ENCODE peak calls at places on chromosomes 12 and 14, in eight cellular contexts. One of them, this sample, is unnamed.

GRCh38 chr14:69042309-69043006 is 63.4 kb upstream of the ACTN1 start:
- DNase-seq in left ventricle myocardium superior: no peak
- DNase-seq in AG08396: no peak
- DNase-seq in activated T-helper 9 cell treated with anti-CD3 and anti-CD28 coated beads, Interleukin-2, amount 50 U/mL, for 16 hours: no peak
- DNase-seq in psoas muscle: no peak
- DNase-seq in stimulated activated CD4-positive, alpha-beta T cell treated with anti-CD3 and anti-CD28 coated beads, TNF-alpha, amount 100 ng/mL, for 24 hours: no peak
- DNase-seq in T1000: no peak
- DNase-seq in heart right ventricle: no peak
- DNase-seq in this sample: no peak

GRCh38 chr14:64196668-64197411 is 97.3 kb downstream of the ESR2 start:
- DNase-seq in left ventricle myocardium superior: peak; percentile 75
- DNase-seq in psoas muscle: no peak
- DNase-seq in activated T-helper 9 cell treated with anti-CD3 and anti-CD28 coated beads, Interleukin-2, amount 50 U/mL, for 16 hours: no peak
- DNase-seq in stimulated activated CD4-positive, alpha-beta T cell treated with anti-CD3 and anti-CD28 coated beads, TNF-alpha, amount 100 ng/mL, for 24 hours: no peak
- DNase-seq in heart right ventricle: peak; percentile 64
- DNase-seq in AG08396: peak; percentile 67
- DNase-seq in T1000: no peak
- DNase-seq in this sample: peak; percentile 29

GRCh38 chr12:56831936-56832335 is 68.8 kb downstream of the HSD17B6 start:
- DNase-seq in AG08396: no peak
- DNase-seq in heart right ventricle: no peak
- DNase-seq in stimulated activated CD4-positive, alpha-beta T cell treated with anti-CD3 and anti-CD28 coated beads, TNF-alpha, amount 100 ng/mL, for 24 hours: no peak
- DNase-seq in activated T-helper 9 cell treated with anti-CD3 and anti-CD28 coated beads, Interleukin-2, amount 50 U/mL, for 16 hours: no peak
- DNase-seq in left ventricle myocardium superior: no peak
- DNase-seq in psoas muscle: no peak
- DNase-seq in T1000: no peak
- DNase-seq in this sample: no peak

GRCh38 chr14:94648801-94649200 is 36.6 kb downstream of the SERPINA3 start:
- DNase-seq in AG08396: no peak
- DNase-seq in left ventricle myocardium superior: no peak
- DNase-seq in psoas muscle: no peak
- DNase-seq in heart right ventricle: no peak
- DNase-seq in T1000: no peak
- DNase-seq in stimulated activated CD4-positive, alpha-beta T cell treated with anti-CD3 and anti-CD28 coated beads, TNF-alpha, amount 100 ng/mL, for 24 hours: no peak
- DNase-seq in activated T-helper 9 cell treated with anti-CD3 and anti-CD28 coated beads, Interleukin-2, amount 50 U/mL, for 16 hours: no peak
- DNase-seq in this sample: no peak

GRCh38 chr12:12282761-12283160 is 15.9 kb upstream of the LRP6 start:
- DNase-seq in activated T-helper 9 cell treated with anti-CD3 and anti-CD28 coated beads, Interleukin-2, amount 50 U/mL, for 16 hours: no peak
- DNase-seq in AG08396: peak; percentile 43
- DNase-seq in heart right ventricle: no peak
- DNase-seq in stimulated activated CD4-positive, alpha-beta T cell treated with anti-CD3 and anti-CD28 coated beads, TNF-alpha, amount 100 ng/mL, for 24 hours: no peak
- DNase-seq in left ventricle myocardium superior: no peak
- DNase-seq in psoas muscle: no peak
- DNase-seq in T1000: no peak
- DNase-seq in this sample: no peak

GRCh38 chr12:70691018-70691672 is 53.9 kb upstream of the PTPRB start:
- DNase-seq in activated T-helper 9 cell treated with anti-CD3 and anti-CD28 coated beads, Interleukin-2, amount 50 U/mL, for 16 hours: no peak
- DNase-seq in T1000: no peak
- DNase-seq in heart right ventricle: no peak
- DNase-seq in left ventricle myocardium superior: no peak
- DNase-seq in AG08396: no peak
- DNase-seq in psoas muscle: no peak
- DNase-seq in stimulated activated CD4-positive, alpha-beta T cell treated with anti-CD3 and anti-CD28 coated beads, TNF-alpha, amount 100 ng/mL, for 24 hours: no peak
- DNase-seq in this sample: no peak

GRCh38 chr12:127685476-127686234 is 581.3 kb upstream of the TMEM132C start:
- DNase-seq in activated T-helper 9 cell treated with anti-CD3 and anti-CD28 coated beads, Interleukin-2, amount 50 U/mL, for 16 hours: no peak
- DNase-seq in heart right ventricle: no peak
- DNase-seq in T1000: no peak
- DNase-seq in AG08396: no peak
- DNase-seq in left ventricle myocardium superior: no peak
- DNase-seq in stimulated activated CD4-positive, alpha-beta T cell treated with anti-CD3 and anti-CD28 coated beads, TNF-alpha, amount 100 ng/mL, for 24 hours: no peak
- DNase-seq in psoas muscle: no peak
- DNase-seq in this sample: no peak

GRCh38 chr14:104723651-104724406 is at the start of gene ADSS1:
- DNase-seq in activated T-helper 9 cell treated with anti-CD3 and anti-CD28 coated beads, Interleukin-2, amount 50 U/mL, for 16 hours: peak; percentile 41
- DNase-seq in heart right ventricle: peak; percentile 81
- DNase-seq in AG08396: peak; percentile 92
- DNase-seq in T1000: peak; percentile 42
- DNase-seq in psoas muscle: peak; percentile 78
- DNase-seq in left ventricle myocardium superior: peak; percentile 89
- DNase-seq in stimulated activated CD4-positive, alpha-beta T cell treated with anti-CD3 and anti-CD28 coated beads, TNF-alpha, amount 100 ng/mL, for 24 hours: peak; percentile 15
- DNase-seq in this sample: no peak

GRCh38 chr14:58656671-58657411 is 19.1 kb downstream of the DACT1 start:
- DNase-seq in stimulated activated CD4-positive, alpha-beta T cell treated with anti-CD3 and anti-CD28 coated beads, TNF-alpha, amount 100 ng/mL, for 24 hours: no peak
- DNase-seq in T1000: no peak
- DNase-seq in psoas muscle: no peak
- DNase-seq in heart right ventricle: no peak
- DNase-seq in left ventricle myocardium superior: no peak
- DNase-seq in AG08396: no peak
- DNase-seq in activated T-helper 9 cell treated with anti-CD3 and anti-CD28 coated beads, Interleukin-2, amount 50 U/mL, for 16 hours: no peak
- DNase-seq in this sample: no peak

GRCh38 chr12:57268264-57268663 is 17.3 kb upstream of the STAC3 start:
- DNase-seq in AG08396: no peak
- DNase-seq in T1000: no peak
- DNase-seq in psoas muscle: no peak
- DNase-seq in activated T-helper 9 cell treated with anti-CD3 and anti-CD28 coated beads, Interleukin-2, amount 50 U/mL, for 16 hours: no peak
- DNase-seq in heart right ventricle: no peak
- DNase-seq in left ventricle myocardium superior: no peak
- DNase-seq in stimulated activated CD4-positive, alpha-beta T cell treated with anti-CD3 and anti-CD28 coated beads, TNF-alpha, amount 100 ng/mL, for 24 hours: no peak
- DNase-seq in this sample: no peak

GRCh38 chr14:69459122-69459521 is 25.4 kb upstream of the PLEKHD1 start:
- DNase-seq in left ventricle myocardium superior: no peak
- DNase-seq in heart right ventricle: no peak
- DNase-seq in stimulated activated CD4-positive, alpha-beta T cell treated with anti-CD3 and anti-CD28 coated beads, TNF-alpha, amount 100 ng/mL, for 24 hours: no peak
- DNase-seq in T1000: no peak
- DNase-seq in activated T-helper 9 cell treated with anti-CD3 and anti-CD28 coated beads, Interleukin-2, amount 50 U/mL, for 16 hours: no peak
- DNase-seq in psoas muscle: no peak
- DNase-seq in AG08396: no peak
- DNase-seq in this sample: no peak

GRCh38 chr12:84912191-84913142 is at the start of gene SLC6A15:
- DNase-seq in heart right ventricle: no peak
- DNase-seq in stimulated activated CD4-positive, alpha-beta T cell treated with anti-CD3 and anti-CD28 coated beads, TNF-alpha, amount 100 ng/mL, for 24 hours: no peak
- DNase-seq in activated T-helper 9 cell treated with anti-CD3 and anti-CD28 coated beads, Interleukin-2, amount 50 U/mL, for 16 hours: no peak
- DNase-seq in psoas muscle: peak; percentile 24
- DNase-seq in AG08396: peak; percentile 45
- DNase-seq in T1000: peak; percentile 78
- DNase-seq in left ventricle myocardium superior: peak; percentile 36
- DNase-seq in this sample: peak; percentile 88

GRCh38 chr12:263574-263973 is 938 bp upstream of the SLC6A13 start:
- DNase-seq in psoas muscle: no peak
- DNase-seq in T1000: no peak
- DNase-seq in heart right ventricle: no peak
- DNase-seq in stimulated activated CD4-positive, alpha-beta T cell treated with anti-CD3 and anti-CD28 coated beads, TNF-alpha, amount 100 ng/mL, for 24 hours: no peak
- DNase-seq in left ventricle myocardium superior: no peak
- DNase-seq in activated T-helper 9 cell treated with anti-CD3 and anti-CD28 coated beads, Interleukin-2, amount 50 U/mL, for 16 hours: no peak
- DNase-seq in AG08396: no peak
- DNase-seq in this sample: no peak

GRCh38 chr14:55884819-55885218 is 233.4 kb upstream of the PELI2 start:
- DNase-seq in AG08396: no peak
- DNase-seq in psoas muscle: no peak
- DNase-seq in heart right ventricle: no peak
- DNase-seq in left ventricle myocardium superior: no peak
- DNase-seq in T1000: no peak
- DNase-seq in activated T-helper 9 cell treated with anti-CD3 and anti-CD28 coated beads, Interleukin-2, amount 50 U/mL, for 16 hours: no peak
- DNase-seq in stimulated activated CD4-positive, alpha-beta T cell treated with anti-CD3 and anti-CD28 coated beads, TNF-alpha, amount 100 ng/mL, for 24 hours: no peak
- DNase-seq in this sample: no peak

GRCh38 chr14:28772613-28773012 is 6.0 kb downstream of the FOXG1 start:
- DNase-seq in psoas muscle: no peak
- DNase-seq in AG08396: no peak
- DNase-seq in T1000: no peak
- DNase-seq in heart right ventricle: no peak
- DNase-seq in left ventricle myocardium superior: no peak
- DNase-seq in activated T-helper 9 cell treated with anti-CD3 and anti-CD28 coated beads, Interleukin-2, amount 50 U/mL, for 16 hours: no peak
- DNase-seq in stimulated activated CD4-positive, alpha-beta T cell treated with anti-CD3 and anti-CD28 coated beads, TNF-alpha, amount 100 ng/mL, for 24 hours: no peak
- DNase-seq in this sample: peak; percentile 90

GRCh38 chr12:103640831-103641230 is 53.8 kb downstream of the STAB2 start:
- DNase-seq in heart right ventricle: no peak
- DNase-seq in left ventricle myocardium superior: no peak
- DNase-seq in AG08396: no peak
- DNase-seq in activated T-helper 9 cell treated with anti-CD3 and anti-CD28 coated beads, Interleukin-2, amount 50 U/mL, for 16 hours: no peak
- DNase-seq in psoas muscle: no peak
- DNase-seq in stimulated activated CD4-positive, alpha-beta T cell treated with anti-CD3 and anti-CD28 coated beads, TNF-alpha, amount 100 ng/mL, for 24 hours: no peak
- DNase-seq in T1000: no peak
- DNase-seq in this sample: no peak

GRCh38 chr12:28130234-28130624 is 60.0 kb upstream of the CCDC91 start:
- DNase-seq in AG08396: no peak
- DNase-seq in activated T-helper 9 cell treated with anti-CD3 and anti-CD28 coated beads, Interleukin-2, amount 50 U/mL, for 16 hours: no peak
- DNase-seq in heart right ventricle: no peak
- DNase-seq in psoas muscle: no peak
- DNase-seq in left ventricle myocardium superior: no peak
- DNase-seq in stimulated activated CD4-positive, alpha-beta T cell treated with anti-CD3 and anti-CD28 coated beads, TNF-alpha, amount 100 ng/mL, for 24 hours: no peak
- DNase-seq in T1000: no peak
- DNase-seq in this sample: no peak

GRCh38 chr12:100295764-100296555 is 29.0 kb downstream of the SCYL2 start:
- DNase-seq in psoas muscle: no peak
- DNase-seq in T1000: no peak
- DNase-seq in stimulated activated CD4-positive, alpha-beta T cell treated with anti-CD3 and anti-CD28 coated beads, TNF-alpha, amount 100 ng/mL, for 24 hours: no peak
- DNase-seq in activated T-helper 9 cell treated with anti-CD3 and anti-CD28 coated beads, Interleukin-2, amount 50 U/mL, for 16 hours: no peak
- DNase-seq in AG08396: peak; percentile 40
- DNase-seq in left ventricle myocardium superior: no peak
- DNase-seq in heart right ventricle: no peak
- DNase-seq in this sample: no peak

GRCh38 chr12:6925239-6925542 is 2.6 kb upstream of the ATN1 start:
- DNase-seq in T1000: no peak
- DNase-seq in heart right ventricle: no peak
- DNase-seq in AG08396: no peak
- DNase-seq in activated T-helper 9 cell treated with anti-CD3 and anti-CD28 coated beads, Interleukin-2, amount 50 U/mL, for 16 hours: no peak
- DNase-seq in left ventricle myocardium superior: no peak
- DNase-seq in stimulated activated CD4-positive, alpha-beta T cell treated with anti-CD3 and anti-CD28 coated beads, TNF-alpha, amount 100 ng/mL, for 24 hours: no peak
- DNase-seq in psoas muscle: no peak
- DNase-seq in this sample: no peak

GRCh38 chr12:22858849-22859569 is 234.0 kb downstream of the ETNK1 start:
- DNase-seq in activated T-helper 9 cell treated with anti-CD3 and anti-CD28 coated beads, Interleukin-2, amount 50 U/mL, for 16 hours: no peak
- DNase-seq in left ventricle myocardium superior: no peak
- DNase-seq in stimulated activated CD4-positive, alpha-beta T cell treated with anti-CD3 and anti-CD28 coated beads, TNF-alpha, amount 100 ng/mL, for 24 hours: no peak
- DNase-seq in psoas muscle: no peak
- DNase-seq in AG08396: peak; percentile 11
- DNase-seq in T1000: no peak
- DNase-seq in heart right ventricle: no peak
- DNase-seq in this sample: no peak

GRCh38 chr12:60205500-60205899 is 609.7 kb downstream of the SLC16A7 start:
- DNase-seq in heart right ventricle: no peak
- DNase-seq in activated T-helper 9 cell treated with anti-CD3 and anti-CD28 coated beads, Interleukin-2, amount 50 U/mL, for 16 hours: no peak
- DNase-seq in psoas muscle: no peak
- DNase-seq in left ventricle myocardium superior: no peak
- DNase-seq in T1000: no peak
- DNase-seq in stimulated activated CD4-positive, alpha-beta T cell treated with anti-CD3 and anti-CD28 coated beads, TNF-alpha, amount 100 ng/mL, for 24 hours: no peak
- DNase-seq in AG08396: peak; percentile 3
- DNase-seq in this sample: peak; percentile 42

GRCh38 chr14:54709867-54710266 is 142.9 kb downstream of the SAMD4A start:
- DNase-seq in left ventricle myocardium superior: no peak
- DNase-seq in psoas muscle: no peak
- DNase-seq in stimulated activated CD4-positive, alpha-beta T cell treated with anti-CD3 and anti-CD28 coated beads, TNF-alpha, amount 100 ng/mL, for 24 hours: no peak
- DNase-seq in heart right ventricle: no peak
- DNase-seq in T1000: no peak
- DNase-seq in activated T-helper 9 cell treated with anti-CD3 and anti-CD28 coated beads, Interleukin-2, amount 50 U/mL, for 16 hours: no peak
- DNase-seq in AG08396: no peak
- DNase-seq in this sample: no peak

GRCh38 chr14:50232276-50232642 is 881 bp upstream of the SOS2 start:
- DNase-seq in psoas muscle: no peak
- DNase-seq in AG08396: no peak
- DNase-seq in activated T-helper 9 cell treated with anti-CD3 and anti-CD28 coated beads, Interleukin-2, amount 50 U/mL, for 16 hours: no peak
- DNase-seq in heart right ventricle: no peak
- DNase-seq in left ventricle myocardium superior: no peak
- DNase-seq in stimulated activated CD4-positive, alpha-beta T cell treated with anti-CD3 and anti-CD28 coated beads, TNF-alpha, amount 100 ng/mL, for 24 hours: no peak
- DNase-seq in T1000: no peak
- DNase-seq in this sample: no peak

GRCh38 chr12:14843425-14843887 is at the start of gene ART4:
- DNase-seq in left ventricle myocardium superior: peak; percentile 73
- DNase-seq in heart right ventricle: peak; percentile 36
- DNase-seq in AG08396: no peak
- DNase-seq in T1000: no peak
- DNase-seq in psoas muscle: peak; percentile 15
- DNase-seq in stimulated activated CD4-positive, alpha-beta T cell treated with anti-CD3 and anti-CD28 coated beads, TNF-alpha, amount 100 ng/mL, for 24 hours: no peak
- DNase-seq in activated T-helper 9 cell treated with anti-CD3 and anti-CD28 coated beads, Interleukin-2, amount 50 U/mL, for 16 hours: no peak
- DNase-seq in this sample: no peak

GRCh38 chr14:90815567-90815816 is 738 bp downstream of the TTC7B start:
- DNase-seq in heart right ventricle: no peak
- DNase-seq in psoas muscle: no peak
- DNase-seq in AG08396: peak; percentile 45
- DNase-seq in left ventricle myocardium superior: no peak
- DNase-seq in stimulated activated CD4-positive, alpha-beta T cell treated with anti-CD3 and anti-CD28 coated beads, TNF-alpha, amount 100 ng/mL, for 24 hours: no peak
- DNase-seq in T1000: no peak
- DNase-seq in activated T-helper 9 cell treated with anti-CD3 and anti-CD28 coated beads, Interleukin-2, amount 50 U/mL, for 16 hours: no peak
- DNase-seq in this sample: no peak

GRCh38 chr14:99476864-99477263 is 3.8 kb downstream of the SETD3 start:
- DNase-seq in heart right ventricle: no peak
- DNase-seq in left ventricle myocardium superior: no peak
- DNase-seq in T1000: no peak
- DNase-seq in psoas muscle: no peak
- DNase-seq in activated T-helper 9 cell treated with anti-CD3 and anti-CD28 coated beads, Interleukin-2, amount 50 U/mL, for 16 hours: no peak
- DNase-seq in AG08396: no peak
- DNase-seq in stimulated activated CD4-positive, alpha-beta T cell treated with anti-CD3 and anti-CD28 coated beads, TNF-alpha, amount 100 ng/mL, for 24 hours: no peak
- DNase-seq in this sample: no peak

GRCh38 chr12:27343255-27344000 is 10.8 kb downstream of the BMAL2 start:
- DNase-seq in left ventricle myocardium superior: no peak
- DNase-seq in psoas muscle: no peak
- DNase-seq in T1000: peak; percentile 28
- DNase-seq in heart right ventricle: no peak
- DNase-seq in stimulated activated CD4-positive, alpha-beta T cell treated with anti-CD3 and anti-CD28 coated beads, TNF-alpha, amount 100 ng/mL, for 24 hours: no peak
- DNase-seq in activated T-helper 9 cell treated with anti-CD3 and anti-CD28 coated beads, Interleukin-2, amount 50 U/mL, for 16 hours: no peak
- DNase-seq in AG08396: peak; percentile 78
- DNase-seq in this sample: peak; percentile 67

GRCh38 chr12:67077617-67078016 is 191.5 kb upstream of the CAND1 start:
- DNase-seq in stimulated activated CD4-positive, alpha-beta T cell treated with anti-CD3 and anti-CD28 coated beads, TNF-alpha, amount 100 ng/mL, for 24 hours: no peak
- DNase-seq in heart right ventricle: no peak
- DNase-seq in left ventricle myocardium superior: no peak
- DNase-seq in AG08396: peak; percentile 29
- DNase-seq in activated T-helper 9 cell treated with anti-CD3 and anti-CD28 coated beads, Interleukin-2, amount 50 U/mL, for 16 hours: no peak
- DNase-seq in T1000: no peak
- DNase-seq in psoas muscle: no peak
- DNase-seq in this sample: peak; percentile 14

GRCh38 chr14:103108749-103109207 is 14.3 kb downstream of the EXOC3L4 start:
- DNase-seq in left ventricle myocardium superior: no peak
- DNase-seq in stimulated activated CD4-positive, alpha-beta T cell treated with anti-CD3 and anti-CD28 coated beads, TNF-alpha, amount 100 ng/mL, for 24 hours: no peak
- DNase-seq in psoas muscle: peak; percentile 59
- DNase-seq in activated T-helper 9 cell treated with anti-CD3 and anti-CD28 coated beads, Interleukin-2, amount 50 U/mL, for 16 hours: no peak
- DNase-seq in heart right ventricle: no peak
- DNase-seq in AG08396: peak; percentile 60
- DNase-seq in T1000: no peak
- DNase-seq in this sample: peak; percentile 44

GRCh38 chr12:123591702-123592481 is 7.5 kb downstream of the TMED2 start:
- DNase-seq in stimulated activated CD4-positive, alpha-beta T cell treated with anti-CD3 and anti-CD28 coated beads, TNF-alpha, amount 100 ng/mL, for 24 hours: no peak
- DNase-seq in heart right ventricle: no peak
- DNase-seq in T1000: no peak
- DNase-seq in psoas muscle: no peak
- DNase-seq in left ventricle myocardium superior: no peak
- DNase-seq in AG08396: no peak
- DNase-seq in activated T-helper 9 cell treated with anti-CD3 and anti-CD28 coated beads, Interleukin-2, amount 50 U/mL, for 16 hours: no peak
- DNase-seq in this sample: no peak

GRCh38 chr12:52232916-52233461 is at the start of gene KRT7:
- DNase-seq in T1000: no peak
- DNase-seq in stimulated activated CD4-positive, alpha-beta T cell treated with anti-CD3 and anti-CD28 coated beads, TNF-alpha, amount 100 ng/mL, for 24 hours: no peak
- DNase-seq in left ventricle myocardium superior: no peak
- DNase-seq in psoas muscle: no peak
- DNase-seq in heart right ventricle: no peak
- DNase-seq in activated T-helper 9 cell treated with anti-CD3 and anti-CD28 coated beads, Interleukin-2, amount 50 U/mL, for 16 hours: no peak
- DNase-seq in AG08396: no peak
- DNase-seq in this sample: no peak

This sample was measured in H4.